ENCODE peak calls at places on chromosomes 6 and 20, in ten cellular contexts. R is T-cell, I is MM.1S, B is mesothelial cell of epicardium, K is epithelial cell of prostate, J is GM20000, U is astrocyte of the spinal cord, V is Kasumi-1, L is lung microvascular endothelial cell, C is cardiac muscle cell. A is an unnamed sample.

GRCh38 chr20:46406986-46407670 is 713 bp upstream of the ELMO2 start:
- DNase-seq in B (peak), C (peak), I (peak), J (peak), L (peak), K (no peak), V (peak), R (peak), U (peak), A (peak)

GRCh38 chr6:143783077-143783476 is 60.1 kb upstream of the LTV1 start:
- DNase-seq in V (no peak), J (no peak), C (no peak), L (no peak), R (no peak), U (no peak), K (no peak), I (no peak), B (no peak), A (no peak)

GRCh38 chr6:6317825-6318733 is 2.4 kb downstream of the F13A1 start:
- DNase-seq in C (peak), I (no peak), R (no peak), J (no peak), L (no peak), K (no peak), B (no peak), V (no peak), U (no peak), A (no peak)

GRCh38 chr6:31402324-31403282 is 792 bp upstream of the MICA start:
- DNase-seq in I (peak), C (no peak), B (no peak), J (peak), L (peak), V (no peak), R (peak), U (no peak), K (no peak), A (no peak)

GRCh38 chr6:28863607-28864320 is 60.0 kb downstream of the TRIM27 start:
- DNase-seq in C (peak), I (peak), J (peak), U (peak), L (peak), K (no peak), R (peak), B (peak), V (peak), A (peak)

GRCh38 chr6:4610256-4610655 is 165.9 kb upstream of the CDYL start:
- DNase-seq in K (no peak), B (no peak), J (no peak), R (no peak), C (no peak), I (no peak), V (no peak), L (peak), U (peak), A (peak)

GRCh38 chr20:45963059-45964011 is 8.7 kb downstream of the ZNF335 start:
- DNase-seq in K (no peak), L (peak), R (no peak), J (no peak), I (peak), U (peak), V (peak), C (peak), B (no peak), A (peak)

GRCh38 chr6:8627085-8627861 is 191.9 kb upstream of the SLC35B3 start:
- DNase-seq in V (peak), L (peak), R (no peak), I (no peak), J (no peak), B (no peak), U (peak), K (peak), C (no peak), A (peak)

GRCh38 chr6:31400467-31401289 is 2.7 kb upstream of the MICA start:
- DNase-seq in J (peak), I (peak), K (no peak), V (peak), B (no peak), L (peak), C (peak), U (peak), R (peak), A (peak)

GRCh38 chr6:169990095-169991030 is 238.9 kb downstream of the ERMARD start:
- DNase-seq in L (peak), K (no peak), C (no peak), V (peak), I (no peak), U (no peak), B (no peak), R (no peak), J (peak), A (no peak)

GRCh38 chr6:160974304-160974771 is 17.2 kb upstream of the MAP3K4 start:
- DNase-seq in R (no peak), I (no peak), K (peak), B (no peak), L (no peak), V (no peak), U (peak), J (no peak), C (peak), A (peak)

GRCh38 chr6:141203902-141204575 is 928.7 kb upstream of the GJE1 start:
- DNase-seq in B (no peak), C (no peak), R (no peak), K (no peak), U (peak), J (no peak), I (no peak), L (peak), V (no peak), A (peak)

GRCh38 chr20:18428490-18429173 is 38.2 kb downstream of the DZANK1 start:
- DNase-seq in C (no peak), B (no peak), V (no peak), U (peak), I (no peak), J (no peak), R (no peak), L (peak), K (no peak), A (peak)

GRCh38 chr20:44187054-44187762 is at the start of gene JPH2:
- DNase-seq in J (no peak), L (peak), V (no peak), I (no peak), R (no peak), B (no peak), U (peak), K (no peak), C (peak), A (peak)

GRCh38 chr20:4025679-4026078 is 10.3 kb upstream of the RNF24 start:
- DNase-seq in J (no peak), C (no peak), L (no peak), U (no peak), K (no peak), V (no peak), B (no peak), I (no peak), R (no peak), A (no peak)

GRCh38 chr20:20317195-20318113 is 50.5 kb upstream of the INSM1 start:
- DNase-seq in R (no peak), K (no peak), J (no peak), B (no peak), C (no peak), I (no peak), U (no peak), L (no peak), V (no peak), A (no peak)